ENCODE peak calls at places on chromosomes 16 and 17, in five cellular contexts. K is gastrocnemius medialis, E is mucosa of descending colon, M is fibroblast of lung, T is heart left ventricle. Z is an unnamed sample.

GRCh38 chr17:35969558-35970442 is 11.5 kb downstream of the CCL16 start:
- DNase-seq in K (peak; percentile 49), E (peak; percentile 59), M (peak; percentile 81), T (peak; percentile 67), Z (peak; percentile 79)

GRCh38 chr17:45394913-45395568 is 37.6 kb downstream of the ARHGAP27 start:
- DNase-seq in K (peak; percentile 36), E (peak; percentile 60), M (peak; percentile 91), T (peak; percentile 77), Z (peak; percentile 87)

GRCh38 chr16:66366433-66367299 is at the start of gene CDH5:
- DNase-seq in K (peak; percentile 41), E (peak; percentile 41), M (no peak), T (peak; percentile 82), Z (peak; percentile 62)

GRCh38 chr17:76139801-76140660 is 1.0 kb downstream of the FOXJ1 start:
- DNase-seq in K (no peak), E (peak; percentile 62), M (no peak), T (peak; percentile 23), Z (peak; percentile 45)

GRCh38 chr16:69501956-69502457 is 63.8 kb upstream of the NFAT5 start:
- DNase-seq in K (no peak), E (no peak), M (no peak), T (no peak), Z (no peak)

GRCh38 chr16:65121870-65122723 is at the start of gene CDH11:
- DNase-seq in K (peak; percentile 11), E (peak; percentile 62), M (peak; percentile 86), T (peak; percentile 64), Z (peak; percentile 58)

GRCh38 chr17:81049973-81050551 is 15.1 kb downstream of the BAIAP2 start:
- DNase-seq in K (peak; percentile 45), E (peak; percentile 75), M (no peak), T (no peak), Z (no peak)

GRCh38 chr17:68480885-68481284 is 23.6 kb upstream of the WIPI1 start:
- DNase-seq in K (no peak), E (no peak), M (no peak), T (no peak), Z (no peak)

GRCh38 chr16:20878682-20879147 is 21.4 kb downstream of the DCUN1D3 start:
- DNase-seq in K (no peak), E (no peak), M (no peak), T (peak; percentile 36), Z (no peak)

GRCh38 chr17:80773243-80773991 is 218.2 kb upstream of the CHMP6 start:
- DNase-seq in K (peak; percentile 95), E (no peak), M (peak; percentile 66), T (peak; percentile 81), Z (peak; percentile 59)

GRCh38 chr16:47732806-47733150 is 271.6 kb downstream of the PHKB start:
- DNase-seq in K (no peak), E (no peak), M (peak; percentile 97), T (no peak), Z (no peak)

GRCh38 chr16:66961065-66961744 is at the start of gene CES3:
- DNase-seq in K (peak; percentile 57), E (peak; percentile 91), M (peak; percentile 56), T (peak; percentile 64), Z (peak; percentile 89)

GRCh38 chr16:86566966-86567700 is 504 bp downstream of the FOXC2 start:
- DNase-seq in K (no peak), E (no peak), M (peak; percentile 75), T (no peak), Z (peak; percentile 26)

GRCh38 chr16:68356249-68356918 is 45.6 kb downstream of the PRMT7 start:
- DNase-seq in K (no peak), E (peak; percentile 67), M (no peak), T (no peak), Z (no peak)

GRCh38 chr17:17727111-17727659 is 45.9 kb downstream of the RAI1 start:
- DNase-seq in K (no peak), E (no peak), M (no peak), T (no peak), Z (no peak)

GRCh38 chr16:87492241-87492635 is 586 bp downstream of the ZCCHC14 start:
- DNase-seq in K (no peak), E (no peak), M (no peak), T (no peak), Z (no peak)

GRCh38 chr16:17273142-17273561 is 197.6 kb downstream of the XYLT1 start:
- DNase-seq in K (no peak), E (no peak), M (peak; percentile 90), T (no peak), Z (no peak)

GRCh38 chr17:9044796-9045470 is 23.6 kb downstream of the NTN1 start:
- DNase-seq in K (no peak), E (no peak), M (no peak), T (no peak), Z (peak; percentile 28)

GRCh38 chr17:49502258-49502657 is 7.2 kb downstream of the NGFR start:
- DNase-seq in K (no peak), E (no peak), M (no peak), T (no peak), Z (no peak)

GRCh38 chr16:2912330-2913199 is 834 bp downstream of the FLYWCH1 start:
- DNase-seq in K (peak; percentile 27), E (peak; percentile 65), M (peak; percentile 79), T (peak; percentile 38), Z (peak; percentile 45)

GRCh38 chr17:16814439-16814838 is 124.4 kb downstream of the CCDC144A start:
- DNase-seq in K (no peak), E (no peak), M (no peak), T (no peak), Z (peak; percentile 46)

GRCh38 chr16:15777533-15778203 is 79.2 kb downstream of the MYH11 start:
- DNase-seq in K (no peak), E (no peak), M (peak; percentile 64), T (no peak), Z (no peak)

GRCh38 chr17:1792495-1793446 is 30.9 kb downstream of the SERPINF1 start:
- DNase-seq in K (no peak), E (no peak), M (no peak), T (no peak), Z (no peak)

GRCh38 chr16:22425036-22425801 is 50.8 kb upstream of the CDR2 start:
- DNase-seq in K (peak; percentile 85), E (no peak), M (peak; percentile 34), T (peak; percentile 44), Z (no peak)

GRCh38 chr16:10541396-10541795 is 39.0 kb downstream of the EMP2 start:
- DNase-seq in K (no peak), E (no peak), M (no peak), T (no peak), Z (peak; percentile 30)

GRCh38 chr16:76335187-76335974 is 58.2 kb downstream of the CNTNAP4 start:
- DNase-seq in K (no peak), E (no peak), M (no peak), T (no peak), Z (no peak)

GRCh38 chr17:31854672-31855071 is 4.4 kb downstream of the COPRS start:
- DNase-seq in K (no peak), E (no peak), M (no peak), T (no peak), Z (no peak)

GRCh38 chr17:31856750-31857149 is 2.3 kb downstream of the COPRS start:
- DNase-seq in K (no peak), E (no peak), M (no peak), T (no peak), Z (no peak)

GRCh38 chr17:31859487-31860008 is 504 bp upstream of the COPRS start:
- DNase-seq in K (no peak), E (no peak), M (no peak), T (no peak), Z (no peak)

GRCh38 chr17:31857920-31858646 is 961 bp downstream of the COPRS start:
- DNase-seq in K (no peak), E (no peak), M (no peak), T (no peak), Z (no peak)

GRCh38 chr17:31858647-31859486 is at the start of gene COPRS:
- DNase-seq in K (peak; percentile 88), E (peak; percentile 92), M (peak; percentile 87), T (peak; percentile 91), Z (peak; percentile 90)
- TF ChIP-seq CTCF in K (no peak), E (no peak), M (no peak), T (no peak), Z (no peak)

DNA sequence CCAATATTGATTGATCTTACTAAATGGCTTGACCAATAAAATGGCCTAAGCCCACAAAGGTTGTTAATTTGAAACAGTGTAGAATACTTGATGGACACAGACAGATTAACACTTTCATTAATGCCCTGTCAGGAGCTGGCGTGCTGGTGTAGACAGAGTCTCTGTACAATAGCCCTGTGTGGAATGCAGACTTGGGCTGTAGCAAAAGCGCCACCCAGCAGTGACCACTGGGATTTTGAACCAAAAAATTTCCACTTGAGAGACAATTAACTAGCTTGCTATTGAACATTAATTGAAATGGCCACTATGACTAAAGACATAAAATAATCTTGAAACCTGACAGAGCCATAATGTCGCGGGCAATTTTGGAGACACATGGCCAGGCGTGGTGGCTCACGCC is 19.7 kb upstream of the GUCY2D start:
- DNase-seq in K (no peak), E (no peak), M (peak; percentile 32), T (no peak), Z (no peak)
- TF ChIP-seq CTCF in K (no peak), E (no peak), M (peak; percentile 17), T (no peak), Z (no peak)

GRCh38 chr17:64063766-64064224 is 43.4 kb upstream of the ICAM2 start:
- DNase-seq in K (peak; percentile 28), E (peak; percentile 84), M (peak; percentile 44), T (peak; percentile 45), Z (peak; percentile 75)
- TF ChIP-seq CTCF in K (peak; percentile 55), E (peak; percentile 37), M (peak; percentile 58), T (peak; percentile 62), Z (peak; percentile 43)

DNA sequence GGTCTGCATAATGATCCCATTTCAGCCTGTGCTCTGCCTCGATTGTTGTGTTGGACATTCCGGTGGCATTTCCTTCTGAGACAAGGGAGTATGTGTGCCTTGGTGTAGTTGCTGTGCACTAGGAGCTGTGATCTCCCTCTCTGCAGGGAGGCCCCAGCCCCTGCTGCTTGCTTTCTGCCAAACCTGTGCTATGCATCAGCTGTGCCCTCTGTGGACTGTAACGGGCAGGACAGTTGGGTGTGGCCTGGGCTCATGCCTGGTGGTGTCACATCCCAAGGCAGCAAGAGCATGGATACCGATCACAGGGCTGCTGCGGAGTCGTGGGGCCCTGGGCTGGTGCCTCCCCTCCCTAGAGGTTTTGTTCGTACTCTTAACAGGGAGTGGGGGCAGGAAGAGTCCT is 3.8 kb upstream of the JPT2 start:
- DNase-seq in K (no peak), E (no peak), M (no peak), T (no peak), Z (no peak)
- TF ChIP-seq CTCF in K (no peak), E (no peak), M (no peak), T (no peak), Z (no peak)

GRCh38 chr16:57192146-57192545 is 6.0 kb downstream of the RSPRY1 start:
- DNase-seq in K (no peak), E (no peak), M (peak; percentile 50), T (no peak), Z (no peak)
- TF ChIP-seq CTCF in K (no peak), E (no peak), M (no peak), T (no peak), Z (no peak)